ENCODE peak calls at places on chromosome 1, in ten cellular contexts. Q is ovary, U is brain microvascular endothelial cell, G is stomach, W is colonic mucosa, K is uterus, V is WTC11, Z is GM12878, P is fibroblast of the aortic adventitia, S is SK-N-SH. N is an unnamed sample.

GRCh38 chr1:17251699-17252376 is 2.9 kb downstream of the PADI3 start:
- DNase-seq in P (no peak), Z (no peak), Q (no peak), S (no peak), K (no peak), U (peak; percentile 44), V (no peak), W (no peak), G (no peak), N (no peak)

GRCh38 chr1:1124786-1125642 is 9.1 kb upstream of the C1orf159 start:
- DNase-seq in S (no peak), V (peak; percentile 10), K (no peak), U (no peak), W (peak; percentile 92), Q (no peak), P (no peak), G (peak; percentile 80), Z (no peak), N (no peak)

GRCh38 chr1:228379666-228380065 is 27.0 kb downstream of the TRIM11 start:
- DNase-seq in Q (no peak), S (no peak), P (no peak), U (no peak), V (no peak), K (no peak), G (no peak), W (no peak), Z (no peak), N (no peak)

GRCh38 chr1:155976062-155976912 is 2.1 kb downstream of the ARHGEF2 start:
- DNase-seq in P (peak; percentile 87), V (peak; percentile 41), K (peak; percentile 81), Z (no peak), S (peak; percentile 61), Q (peak; percentile 88), W (peak; percentile 73), G (peak; percentile 59), U (peak; percentile 20), N (peak; percentile 33)

GRCh38 chr1:156508205-156508954 is 7.8 kb upstream of the MEF2D start:
- DNase-seq in W (peak; percentile 41), Z (no peak), S (no peak), Q (peak; percentile 78), K (peak; percentile 86), V (no peak), P (peak; percentile 81), G (peak; percentile 65), U (no peak), N (no peak)

GRCh38 chr1:63797056-63797726 is 23.4 kb downstream of the ROR1 start:
- DNase-seq in W (no peak), S (no peak), K (no peak), V (no peak), P (no peak), G (no peak), U (no peak), Q (no peak), Z (no peak), N (no peak)

GRCh38 chr1:234961468-234962339 is 166.9 kb downstream of the TOMM20 start:
- DNase-seq in G (no peak), K (no peak), S (no peak), Q (no peak), P (peak; percentile 98), V (no peak), W (peak; percentile 73), Z (no peak), U (peak; percentile 80), N (no peak)

GRCh38 chr1:223155153-223155552 is 12.1 kb upstream of the TLR5 start:
- DNase-seq in V (no peak), Q (no peak), U (no peak), P (no peak), W (no peak), G (no peak), S (peak; percentile 27), K (no peak), Z (no peak), N (no peak)

GRCh38 chr1:56917356-56917755 is 48.5 kb downstream of the C8B start:
- DNase-seq in Q (no peak), P (no peak), W (no peak), G (no peak), K (no peak), Z (no peak), V (no peak), U (no peak), S (no peak), N (no peak)

GRCh38 chr1:181936269-181936668 is 125.2 kb downstream of the ZNF648 start:
- DNase-seq in P (no peak), Q (no peak), W (no peak), U (no peak), V (no peak), Z (no peak), K (no peak), S (no peak), G (no peak), N (no peak)

GRCh38 chr1:96538883-96539282 is 182.7 kb upstream of the PTBP2 start:
- DNase-seq in G (no peak), W (peak; percentile 35), K (peak; percentile 89), P (peak; percentile 99), U (peak; percentile 61), Q (no peak), V (no peak), S (peak; percentile 55), Z (no peak), N (no peak)

GRCh38 chr1:210251680-210252490 is 19.3 kb downstream of the SERTAD4 start:
- DNase-seq in V (peak; percentile 40), S (no peak), Z (no peak), W (peak; percentile 53), U (no peak), K (no peak), Q (no peak), P (no peak), G (peak; percentile 43), N (peak; percentile 30)

GRCh38 chr1:231322880-231323530 is 14.6 kb downstream of the EXOC8 start:
- DNase-seq in V (no peak), Z (no peak), Q (no peak), P (no peak), K (no peak), U (no peak), G (no peak), W (no peak), S (no peak), N (no peak)
- TF ChIP-seq CTCF in V (peak; percentile 12), Z (no peak), Q (no peak), P (peak; percentile 7), K (no peak), U (peak; percentile 26), G (no peak), W (no peak), S (peak; percentile 14), N (peak; percentile 11)

GRCh38 chr1:198837276-198838021 is 198.6 kb downstream of the PTPRC start:
- DNase-seq in P (no peak), G (no peak), K (no peak), S (no peak), W (peak; percentile 49), Z (no peak), V (no peak), Q (no peak), U (no peak), N (no peak)
- TF ChIP-seq CTCF in P (no peak), G (no peak), K (no peak), S (no peak), W (no peak), Z (no peak), V (no peak), Q (no peak), U (no peak), N (no peak)

GRCh38 chr1:13733705-13734104 is 33.7 kb downstream of the PRDM2 start:
- DNase-seq in P (no peak), V (no peak), G (no peak), U (peak; percentile 22), W (no peak), K (no peak), Q (no peak), S (no peak), Z (no peak), N (no peak)

GRCh38 chr1:13732971-13733667 is 33.1 kb downstream of the PRDM2 start:
- DNase-seq in S (no peak), Z (no peak), U (no peak), K (no peak), V (no peak), P (no peak), W (no peak), Q (no peak), G (no peak), N (no peak)

GRCh38 chr1:13731897-13732296 is 31.9 kb downstream of the PRDM2 start:
- DNase-seq in U (no peak), Z (no peak), S (no peak), K (no peak), G (no peak), Q (no peak), V (no peak), W (no peak), P (no peak), N (no peak)

GRCh38 chr1:13730301-13730700 is 30.3 kb downstream of the PRDM2 start:
- DNase-seq in W (no peak), V (no peak), Z (no peak), Q (no peak), S (no peak), G (no peak), P (no peak), K (no peak), U (no peak), N (no peak)

DNA sequence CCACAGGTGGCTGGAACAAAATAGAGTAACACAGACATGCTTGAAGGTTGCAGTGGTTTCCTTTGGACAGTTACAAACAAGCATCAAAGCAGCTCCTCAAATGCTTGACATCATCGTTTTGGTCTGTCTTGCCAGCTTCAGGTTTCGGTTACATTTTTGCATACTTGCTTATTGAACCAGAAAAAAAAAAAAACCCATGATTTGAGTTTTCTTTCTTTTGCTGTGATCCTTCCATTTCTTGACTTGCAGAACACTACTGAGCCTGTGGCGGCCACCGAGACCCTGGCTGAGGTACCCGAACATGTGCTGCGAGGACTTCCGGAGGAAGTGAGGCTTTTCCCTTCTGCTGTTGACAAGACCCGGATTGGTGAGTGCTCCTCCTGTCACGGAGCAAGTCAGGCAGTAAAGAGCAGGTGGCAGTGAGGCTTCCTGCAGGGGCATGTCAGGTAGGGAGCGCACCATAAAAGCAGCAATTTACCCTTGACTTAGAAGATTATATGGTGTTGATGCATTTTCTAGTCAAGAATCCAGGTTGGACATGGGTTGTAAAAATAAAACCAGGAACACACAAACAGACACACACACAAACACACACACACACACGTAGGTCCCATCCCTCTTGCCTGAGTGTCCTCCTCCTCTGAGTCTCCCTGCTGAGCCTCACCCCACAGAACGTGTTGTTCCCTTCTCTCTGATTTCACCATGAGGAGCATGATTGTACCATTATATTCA is 30.9 kb downstream of the PRDM2 start:
- DNase-seq in Q (no peak), K (no peak), U (no peak), P (no peak), V (no peak), S (no peak), W (peak; percentile 62), G (peak; percentile 50), Z (peak; percentile 94), N (no peak)
- TF ChIP-seq CTCF in Q (no peak), K (no peak), U (no peak), P (no peak), V (no peak), S (no peak), W (no peak), G (no peak), Z (peak; percentile 19), N (no peak)

DNA sequence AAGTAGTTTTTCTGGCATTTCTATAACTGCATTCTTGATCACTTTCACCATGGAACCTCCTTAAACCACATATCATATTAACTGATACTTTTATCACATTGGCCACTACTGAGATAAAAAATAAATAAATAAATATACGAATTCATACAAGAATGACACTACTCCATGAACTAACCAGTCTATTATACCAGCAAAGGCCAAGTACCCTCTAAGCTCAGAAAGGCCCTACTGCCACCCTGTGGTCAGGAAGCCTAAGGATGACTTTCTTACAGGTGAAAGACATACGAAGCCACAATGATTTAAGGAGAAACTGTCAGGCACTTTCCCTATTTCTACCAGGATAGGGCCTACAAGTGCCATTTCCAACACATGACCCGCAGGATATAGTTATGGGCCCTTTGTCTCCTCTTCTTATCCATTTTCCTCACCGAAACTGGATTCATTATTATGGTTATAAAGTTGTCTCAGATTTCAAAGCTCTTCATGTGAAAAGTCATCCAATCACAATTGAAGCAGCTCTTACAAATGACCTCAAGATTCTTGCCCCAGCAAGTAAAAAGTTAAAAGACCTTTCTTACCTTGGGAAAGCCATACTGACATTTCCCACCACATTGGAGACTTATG is 23.9 kb downstream of the DNAJC8 start:
- DNase-seq in Z (peak; percentile 57), P (peak; percentile 81), V (peak; percentile 61), S (peak; percentile 59), G (peak; percentile 65), U (peak; percentile 66), Q (no peak), W (peak; percentile 71), K (peak; percentile 25), N (peak; percentile 40)
- TF ChIP-seq CTCF in Z (peak; percentile 92), P (peak; percentile 82), V (no peak), S (peak; percentile 80), G (no peak), U (peak; percentile 83), Q (no peak), W (peak; percentile 63), K (peak; percentile 48), N (peak; percentile 61)

N was measured in nephron progenitor cell.